ENCODE peak calls at places on chromosomes 2 and 18, in five cellular contexts. N is left ventricle myocardium inferior; D is fibroblast of the aortic adventitia; P is CD8-positive, alpha-beta T cell; J is dorsolateral prefrontal cortex. L is an unnamed sample.

GRCh38 chr2:118845005-118845842 is 2.2 kb downstream of the EN1 start:
- DNase-seq in N (no peak), D (no peak), P (no peak), J (no peak), L (no peak)

GRCh38 chr18:73840319-73841065 is 307.1 kb downstream of the FBXO15 start:
- DNase-seq in N (no peak), D (no peak), P (no peak), J (no peak), L (no peak)

GRCh38 chr18:46468431-46469180 is 188.4 kb downstream of the LOXHD1 start:
- DNase-seq in N (no peak), D (no peak), P (no peak), J (no peak), L (no peak)

GRCh38 chr2:64331430-64331700 is 122.6 kb upstream of the LGALSL start:
- DNase-seq in N (no peak), D (no peak), P (no peak), J (no peak), L (no peak)

GRCh38 chr2:40412456-40412855 is 39.4 kb downstream of the SLC8A1 start:
- DNase-seq in N (no peak), D (no peak), P (no peak), J (no peak), L (no peak)

GRCh38 chr18:68791801-68792200 is 6.1 kb upstream of the CCDC102B start:
- DNase-seq in N (no peak), D (no peak), P (no peak), J (no peak), L (no peak)

GRCh38 chr2:226079677-226080076 is 680.2 kb downstream of the NYAP2 start:
- DNase-seq in N (no peak), D (peak), P (no peak), J (no peak), L (no peak)

GRCh38 chr2:203890733-203891132 is 23.2 kb downstream of the CTLA4 start:
- DNase-seq in N (no peak), D (no peak), P (no peak), J (no peak), L (no peak)

GRCh38 chr2:30765226-30765625 is 42.0 kb downstream of the CAPN13 start:
- DNase-seq in N (no peak), D (no peak), P (no peak), J (no peak), L (no peak)

GRCh38 chr2:145170787-145171186 is 650.9 kb upstream of the ZEB2 start:
- DNase-seq in N (no peak), D (no peak), P (no peak), J (no peak), L (no peak)

GRCh38 chr18:58497845-58498244 is 131.0 kb downstream of the ALPK2 start:
- DNase-seq in N (no peak), D (no peak), P (no peak), J (no peak), L (no peak)

GRCh38 chr2:35787302-35788031 is 568.1 kb upstream of the CRIM1 start:
- DNase-seq in N (no peak), D (no peak), P (no peak), J (no peak), L (no peak)

GRCh38 chr2:108458082-108458481 is 9.1 kb downstream of the GCC2 start:
- DNase-seq in N (no peak), D (no peak), P (no peak), J (no peak), L (no peak)

GRCh38 chr2:96163768-96164429 is 18.7 kb upstream of the DUSP2 start:
- DNase-seq in N (no peak), D (no peak), P (peak), J (no peak), L (no peak)

GRCh38 chr2:229431331-229431954 is 160.4 kb upstream of the PID1 start:
- DNase-seq in N (no peak), D (peak), P (no peak), J (no peak), L (no peak)

GRCh38 chr2:44169155-44169898 is 652 bp downstream of the PPM1B start:
- DNase-seq in N (peak), D (peak), P (peak), J (peak), L (no peak)

GRCh38 chr18:48004577-48004976 is 74.1 kb upstream of the SMAD2 start:
- DNase-seq in N (no peak), D (no peak), P (no peak), J (no peak), L (no peak)

GRCh38 chr2:31138037-31138962 is at the start of gene GALNT14:
- DNase-seq in N (peak), D (peak), P (no peak), J (peak), L (no peak)

GRCh38 chr2:163768881-163769681 is 33.3 kb upstream of the FIGN start:
- DNase-seq in N (no peak), D (no peak), P (no peak), J (no peak), L (no peak)

GRCh38 chr2:96800762-96801463 is 15.2 kb upstream of the CNNM3 start:
- DNase-seq in N (peak), D (peak), P (peak), J (peak), L (no peak)

GRCh38 chr2:100422320-100422719 is 4.9 kb upstream of the CHST10 start:
- DNase-seq in N (no peak), D (peak), P (no peak), J (no peak), L (no peak)

GRCh38 chr2:58762176-58762781 is 521.2 kb upstream of the FANCL start:
- DNase-seq in N (peak), D (peak), P (peak), J (peak), L (no peak)

GRCh38 chr2:8725838-8726237 is 44.0 kb downstream of the ID2 start:
- DNase-seq in N (no peak), D (no peak), P (no peak), J (no peak), L (no peak)

GRCh38 chr2:96859681-96860064 is 1.9 kb upstream of the ANKRD39 start:
- DNase-seq in N (no peak), D (no peak), P (no peak), J (no peak), L (no peak)

GRCh38 chr2:19806131-19806530 is 95.7 kb downstream of the TTC32 start:
- DNase-seq in N (no peak), D (no peak), P (no peak), J (no peak), L (no peak)

GRCh38 chr2:96523659-96524481 is 12.7 kb upstream of the ARID5A start:
- DNase-seq in N (no peak), D (peak), P (no peak), J (no peak), L (no peak)

GRCh38 chr2:58347810-58348209 is 106.7 kb upstream of the FANCL start:
- DNase-seq in N (no peak), D (no peak), P (no peak), J (no peak), L (no peak)

GRCh38 chr18:45316127-45316526 is 299.1 kb upstream of the SLC14A2 start:
- DNase-seq in N (no peak), D (no peak), P (no peak), J (no peak), L (no peak)

GRCh38 chr2:109396338-109397180 is 217.2 kb downstream of the SEPTIN10 start:
- DNase-seq in N (no peak), D (peak), P (no peak), J (no peak), L (no peak)

GRCh38 chr2:161796192-161796591 is 172.0 kb downstream of the SLC4A10 start:
- DNase-seq in N (no peak), D (peak), P (no peak), J (no peak), L (no peak)

GRCh38 chr2:64832926-64833325 is 156.3 kb upstream of the SLC1A4 start:
- DNase-seq in N (no peak), D (no peak), P (no peak), J (no peak), L (no peak)

GRCh38 chr2:6392966-6393365 is 472.7 kb downstream of the CMPK2 start:
- DNase-seq in N (no peak), D (no peak), P (no peak), J (no peak), L (no peak)

GRCh38 chr18:48072428-48073204 is 142.2 kb upstream of the SMAD2 start:
- DNase-seq in N (no peak), D (no peak), P (no peak), J (no peak), L (no peak)

GRCh38 chr18:48136544-48137353 is 206.3 kb upstream of the SMAD2 start:
- DNase-seq in N (no peak), D (no peak), P (no peak), J (no peak), L (no peak)

GRCh38 chr2:25512707-25513106 is 160.7 kb downstream of the DTNB start:
- DNase-seq in N (no peak), D (no peak), P (no peak), J (no peak), L (no peak)

GRCh38 chr2:179936654-179937053 is 70.4 kb downstream of the CWC22 start:
- DNase-seq in N (no peak), D (no peak), P (no peak), J (no peak), L (no peak)

GRCh38 chr2:224220581-224221255 is 181.2 kb downstream of the FAM124B start:
- DNase-seq in N (no peak), D (peak), P (no peak), J (no peak), L (no peak)

GRCh38 chr2:71174207-71174606 is 43.8 kb downstream of the MPHOSPH10 start:
- DNase-seq in N (no peak), D (no peak), P (no peak), J (no peak), L (no peak)

GRCh38 chr18:40402052-40402451 is 1553.0 kb upstream of the PIK3C3 start:
- DNase-seq in N (no peak), D (no peak), P (no peak), J (no peak), L (no peak)

GRCh38 chr18:40407913-40408312 is 1547.1 kb upstream of the PIK3C3 start:
- DNase-seq in N (no peak), D (no peak), P (no peak), J (no peak), L (no peak)

GRCh38 chr18:40404284-40404683 is 1550.8 kb upstream of the PIK3C3 start:
- DNase-seq in N (no peak), D (no peak), P (no peak), J (no peak), L (no peak)
- TF ChIP-seq CTCF in N (no peak), D (no peak), P (no peak), J (no peak), L (no peak)

DNA sequence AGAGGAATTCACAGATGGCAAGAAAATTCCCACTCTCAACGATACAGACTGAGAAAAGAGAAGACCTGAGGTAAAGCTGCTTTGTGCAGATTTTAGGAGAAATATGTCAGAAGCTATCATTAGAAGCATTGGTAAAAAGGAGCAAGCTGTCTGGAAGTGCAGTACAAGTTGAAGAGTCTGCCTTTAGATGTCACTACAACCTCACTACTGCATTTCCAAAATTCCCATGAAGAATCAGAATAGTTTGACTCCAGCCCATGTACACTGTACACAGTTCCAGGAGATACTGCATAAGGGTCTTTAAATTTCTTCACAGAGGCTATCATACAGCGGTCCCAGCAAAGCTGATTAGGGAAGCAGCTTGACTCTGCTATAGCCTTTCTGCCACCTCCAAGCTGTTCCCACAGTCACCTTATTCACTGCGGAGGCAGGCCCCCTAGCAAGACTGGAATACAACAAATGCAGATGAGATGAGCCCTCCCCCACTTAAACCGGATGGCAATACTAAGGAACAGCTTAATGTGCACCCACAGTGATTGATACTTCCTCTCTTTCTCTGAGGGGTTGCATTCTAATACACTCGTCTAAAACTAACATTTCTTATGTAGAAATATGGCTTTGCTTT is 527.4 kb downstream of the TMEM182 start:
- DNase-seq in N (no peak), D (no peak), P (no peak), J (no peak), L (no peak)
- TF ChIP-seq CTCF in N (no peak), D (no peak), P (no peak), J (peak), L (peak)

GRCh38 chr18:64017870-64018269 is 48.0 kb downstream of the SERPINB8 start:
- DNase-seq in N (no peak), D (peak), P (no peak), J (no peak), L (no peak)
- TF ChIP-seq CTCF in N (peak), D (peak), P (no peak), J (peak), L (peak)

DNA sequence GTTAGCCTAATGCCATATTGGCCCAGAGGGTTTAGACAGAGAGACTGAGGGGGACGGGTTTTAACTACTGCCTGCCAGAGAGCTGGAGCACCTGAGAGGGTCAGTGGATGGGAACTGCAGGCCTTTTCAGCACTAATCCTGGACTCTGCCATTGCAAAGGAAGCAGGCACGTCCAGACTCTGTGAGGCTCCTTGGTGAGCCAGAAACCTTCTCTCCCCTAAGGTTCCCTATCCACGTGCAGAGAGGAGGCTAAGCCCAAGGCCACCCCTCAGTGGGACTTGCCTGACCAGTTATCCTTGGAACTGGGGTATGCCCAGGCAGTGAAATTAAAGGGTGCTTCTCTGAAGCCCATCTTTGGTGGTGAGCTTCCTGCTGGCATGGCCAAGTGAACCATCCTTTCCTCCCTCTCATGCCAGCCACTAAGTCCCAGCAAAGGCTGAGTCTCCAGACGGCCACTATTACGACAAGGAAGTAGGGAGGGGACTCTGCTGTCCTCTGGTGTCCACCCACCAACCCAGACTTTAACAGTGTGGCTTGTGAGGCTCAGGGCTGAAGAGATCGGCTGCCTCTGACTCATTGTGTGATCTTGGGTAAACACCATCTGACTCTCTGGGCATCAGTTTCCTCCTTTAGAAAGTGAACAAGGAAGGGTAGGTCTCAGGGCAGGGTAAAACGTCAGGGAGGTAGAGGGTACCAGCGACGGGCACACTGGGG is 3.9 kb upstream of the MLPH start:
- DNase-seq in N (no peak), D (peak), P (no peak), J (no peak), L (no peak)
- TF ChIP-seq CTCF in N (no peak), D (peak), P (no peak), J (no peak), L (peak)

GRCh38 chr2:54500404-54501147 is 44.4 kb downstream of the SPTBN1 start:
- DNase-seq in N (peak), D (no peak), P (no peak), J (no peak), L (no peak)

GRCh38 chr2:54499666-54500065 is 43.5 kb downstream of the SPTBN1 start:
- DNase-seq in N (no peak), D (peak), P (no peak), J (no peak), L (no peak)

GRCh38 chr2:54496920-54497319 is 40.8 kb downstream of the SPTBN1 start:
- DNase-seq in N (no peak), D (no peak), P (no peak), J (no peak), L (no peak)

GRCh38 chr2:54494087-54494486 is 38.0 kb downstream of the SPTBN1 start:
- DNase-seq in N (no peak), D (no peak), P (no peak), J (no peak), L (no peak)

GRCh38 chr2:54497738-54498680 is 41.9 kb downstream of the SPTBN1 start:
- DNase-seq in N (no peak), D (peak), P (no peak), J (no peak), L (no peak)
- TF ChIP-seq CTCF in N (peak), D (peak), P (no peak), J (peak), L (peak)

DNA sequence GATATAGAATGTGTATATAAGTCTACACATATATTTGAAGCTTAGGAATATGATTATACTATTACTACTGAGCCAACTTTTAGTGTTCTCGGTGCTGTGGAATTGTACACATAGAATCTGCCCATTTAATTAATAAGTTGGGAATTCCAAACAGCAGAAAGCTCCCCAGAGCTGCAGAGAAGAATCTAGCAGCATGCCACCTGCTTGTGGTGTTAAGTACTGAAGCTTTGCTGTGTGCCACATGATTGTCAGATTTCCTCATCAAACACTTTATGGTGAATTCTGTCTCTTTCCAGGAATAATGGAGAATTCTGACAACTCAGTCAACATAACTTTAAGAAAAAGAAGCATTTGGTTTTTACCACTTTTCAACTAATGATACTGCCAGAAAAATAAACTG is 117.8 kb downstream of the WDSUB1 start:
- DNase-seq in N (no peak), D (peak), P (no peak), J (no peak), L (no peak)
- TF ChIP-seq CTCF in N (peak), D (peak), P (no peak), J (no peak), L (peak)

GRCh38 chr2:216887132-216887531 is 27.3 kb upstream of the TNP1 start:
- DNase-seq in N (no peak), D (no peak), P (no peak), J (no peak), L (no peak)
- TF ChIP-seq CTCF in N (no peak), D (no peak), P (no peak), J (no peak), L (no peak)

L was measured in chondrocyte.